ENCODE peak calls at places on chromosomes 5 and 9, in eight cellular contexts. T is PC-3, Y is neural progenitor cell, L is GM23248, S is HCT116, X is OCI-LY7, R is hepatocyte, J is SK-N-SH. U is an unnamed sample. For H4K20me1 and H3K9me3, the result is how much of the 10 kb centered on the place peaks cover.

GRCh38 chr9:124045076-124045829 is 33.7 kb downstream of the LHX2 start:
- DNase-seq in T (no peak), Y (peak), L (peak), S (no peak), X (no peak), R (peak), J (peak), U (no peak)

GRCh38 chr9:71604197-71605063 is 163.9 kb downstream of the CEMIP2 start:
- DNase-seq in T (peak), Y (peak), L (peak), S (peak), X (peak), R (peak), J (peak), U (peak)

GRCh38 chr5:68562308-68562707 is 346.8 kb downstream of the PIK3R1 start:
- DNase-seq in T (no peak), Y (peak), L (no peak), S (no peak), X (no peak), R (peak), J (peak), U (no peak)

GRCh38 chr5:127320032-127320945 is 29.7 kb downstream of the MEGF10 start:
- DNase-seq in T (no peak), Y (no peak), L (peak), S (no peak), X (peak), R (no peak), J (no peak), U (peak)

GRCh38 chr9:20220286-20220685 is 402.0 kb downstream of the MLLT3 start:
- DNase-seq in T (no peak), Y (no peak), L (no peak), S (no peak), X (no peak), R (no peak), J (no peak), U (no peak)

GRCh38 chr5:157167219-157167621 is 1.2 kb upstream of the GARIN3 start:
- DNase-seq in T (no peak), Y (peak), L (peak), S (no peak), X (no peak), R (peak), J (no peak), U (peak)

GRCh38 chr9:130660683-130661460 is 3.5 kb upstream of the PRDM12 start:
- DNase-seq in T (no peak), Y (peak), L (peak), S (no peak), X (no peak), R (no peak), J (peak), U (no peak)

GRCh38 chr9:129185991-129186390 is 7.9 kb upstream of the IER5L start:
- DNase-seq in T (peak), Y (no peak), L (peak), S (no peak), X (no peak), R (no peak), J (no peak), U (peak)

GRCh38 chr5:173454764-173455598 is 126.8 kb upstream of the STC2 start:
- DNase-seq in T (peak), Y (no peak), L (peak), S (peak), X (no peak), R (peak), J (no peak), U (no peak)

GRCh38 chr5:60343102-60343501 is 356.9 kb downstream of the DEPDC1B start:
- DNase-seq in T (no peak), Y (no peak), L (no peak), S (no peak), X (no peak), R (no peak), J (no peak), U (no peak)

GRCh38 chr5:15009420-15009819 is 137.8 kb upstream of the ANKH start:
- DNase-seq in T (peak), Y (no peak), L (peak), S (peak), X (no peak), R (peak), J (peak), U (no peak)

GRCh38 chr9:99181621-99182020 is 40.1 kb downstream of the ALG2 start:
- DNase-seq in T (no peak), Y (no peak), L (no peak), S (no peak), X (no peak), R (no peak), J (no peak), U (peak)

GRCh38 chr5:60810438-60811085 is 33.5 kb downstream of the ELOVL7 start:
- DNase-seq in T (peak), Y (no peak), L (peak), S (no peak), X (no peak), R (no peak), J (no peak), U (no peak)

GRCh38 chr9:100472725-100473261 is at the start of gene TMEFF1:
- DNase-seq in T (peak), Y (peak), L (peak), S (no peak), X (peak), R (peak), J (peak), U (peak)

DNA sequence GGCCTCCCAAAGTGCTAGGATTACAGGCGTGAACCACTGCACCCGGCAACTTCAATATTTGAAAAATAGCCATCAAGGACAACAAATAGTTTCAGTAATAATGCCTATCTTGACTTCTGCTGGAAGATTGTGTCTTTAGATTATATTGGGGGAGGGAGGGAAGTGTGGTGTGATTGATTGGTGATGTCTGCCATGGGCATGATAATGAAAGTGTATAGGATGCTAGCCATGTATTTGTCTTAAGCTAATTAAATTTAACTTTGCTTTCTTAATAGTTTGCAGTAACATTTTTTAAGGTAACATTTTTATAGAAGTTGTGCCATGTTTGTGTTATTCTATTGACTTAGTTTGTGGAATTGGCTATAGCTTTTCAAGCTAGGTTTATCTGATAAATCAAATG is 4.6 kb downstream of the JMY start:
- DNase-seq in T (no peak), Y (no peak), L (no peak), S (no peak), X (no peak), R (no peak), J (no peak), U (no peak)
- H4K20me1 ChIP-seq in T (under half), Y (half or more), L (under half), S (under half), X (under half), R (half or more), J (under half), U (under half)

DNA sequence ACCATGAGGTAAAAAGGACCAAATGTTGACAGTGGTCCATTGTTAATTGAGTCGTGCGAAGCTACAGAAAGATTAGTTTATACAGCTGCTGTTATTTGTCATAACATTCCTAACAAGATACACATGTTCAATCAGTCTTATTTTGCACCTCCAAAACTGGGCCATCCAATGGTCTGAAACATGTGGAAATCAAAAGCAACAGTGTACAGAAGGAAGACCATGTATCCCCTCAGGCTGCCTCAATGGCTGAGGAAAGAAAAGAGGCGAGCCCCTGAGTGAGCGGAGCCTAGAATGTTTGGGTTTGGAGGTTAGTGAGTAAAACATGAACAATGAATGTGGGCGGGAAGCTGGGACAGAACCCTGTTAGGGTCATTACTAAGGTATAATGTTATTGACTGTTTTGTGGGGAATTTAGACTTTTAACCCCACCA is 35.6 kb downstream of the NFIB start:
- DNase-seq in T (peak), Y (no peak), L (peak), S (no peak), X (no peak), R (no peak), J (no peak), U (no peak)
- TF ChIP-seq EZH2phosphoT487 in T (no peak), Y (no peak), L (no peak), S (no peak), X (no peak), R (no peak), J (no peak), U (no peak)

GRCh38 chr9:34591911-34592866 is 2.7 kb upstream of the CNTFR start:
- DNase-seq in T (no peak), Y (no peak), L (no peak), S (no peak), X (no peak), R (no peak), J (no peak), U (no peak)

GRCh38 chr9:34589656-34590375 is at the start of gene CNTFR:
- DNase-seq in T (no peak), Y (peak), L (peak), S (no peak), X (no peak), R (peak), J (peak), U (no peak)

GRCh38 chr9:34592895-34593601 is 3.5 kb upstream of the CNTFR start:
- DNase-seq in T (peak), Y (peak), L (peak), S (no peak), X (no peak), R (peak), J (peak), U (no peak)

GRCh38 chr9:34590376-34591090 is 1.0 kb upstream of the CNTFR start:
- DNase-seq in T (no peak), Y (peak), L (no peak), S (no peak), X (no peak), R (no peak), J (no peak), U (no peak)

GRCh38 chr9:34591091-34591910 is 1.8 kb upstream of the CNTFR start:
- DNase-seq in T (peak), Y (peak), L (peak), S (peak), X (peak), R (peak), J (peak), U (peak)
- H3K9me3 ChIP-seq in T (under half), Y (under half), L (under half), S (under half), X (under half), R (under half), J (under half), U (under half)

DNA sequence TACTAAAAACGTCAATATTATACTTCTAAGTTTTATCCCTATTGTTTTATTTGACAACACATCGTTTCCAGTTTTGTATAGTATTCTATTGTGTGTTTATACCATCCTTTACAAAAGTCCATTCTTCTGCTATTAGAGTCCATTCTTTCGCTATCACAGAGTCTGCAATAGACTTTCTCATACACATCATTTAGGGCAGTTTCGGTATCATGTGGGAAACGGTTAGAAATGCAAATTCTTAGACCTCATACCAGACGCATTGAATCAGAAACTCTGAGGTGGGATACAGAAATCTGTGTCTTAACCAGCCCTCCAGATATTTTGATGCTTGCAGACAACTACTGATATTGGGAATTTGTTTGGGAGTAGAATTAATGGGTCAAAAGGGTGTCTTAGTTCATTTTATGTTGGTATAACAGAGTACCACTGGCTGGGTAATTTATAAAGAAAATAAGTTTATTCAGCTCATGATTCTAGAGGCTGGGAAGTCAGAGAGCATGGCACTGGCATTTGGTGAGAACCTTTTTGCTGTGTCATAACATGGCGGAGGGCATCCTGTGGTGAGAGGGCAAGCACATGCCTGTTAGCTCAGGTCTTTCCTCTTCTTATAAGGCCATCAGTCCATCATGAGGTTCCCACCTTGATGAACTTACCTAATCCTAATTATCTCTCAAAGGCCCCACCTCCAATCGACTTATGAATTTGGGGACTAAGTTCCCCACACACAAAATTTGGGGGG is 21.1 kb downstream of the CARTPT start:
- DNase-seq in T (no peak), Y (no peak), L (no peak), S (no peak), X (no peak), R (no peak), J (no peak), U (peak)
- H4K20me1 ChIP-seq in T (under half), Y (under half), L (under half), S (under half), X (under half), R (under half), J (under half), U (under half)

GRCh38 chr5:65718576-65719310 is 3.2 kb downstream of the SGTB start:
- DNase-seq in T (no peak), Y (no peak), L (no peak), S (no peak), X (no peak), R (no peak), J (no peak), U (no peak)

GRCh38 chr5:65721050-65721774 is 697 bp downstream of the SGTB start:
- DNase-seq in T (peak), Y (peak), L (peak), S (no peak), X (peak), R (peak), J (peak), U (no peak)

GRCh38 chr5:65721775-65722574 is at the start of the genes NLN and SGTB:
- DNase-seq in T (peak), Y (peak), L (peak), S (peak), X (peak), R (peak), J (peak), U (peak)

GRCh38 chr5:65727491-65728156 is 5.6 kb downstream of the NLN start:
- DNase-seq in T (no peak), Y (no peak), L (no peak), S (no peak), X (no peak), R (no peak), J (no peak), U (no peak)

DNA sequence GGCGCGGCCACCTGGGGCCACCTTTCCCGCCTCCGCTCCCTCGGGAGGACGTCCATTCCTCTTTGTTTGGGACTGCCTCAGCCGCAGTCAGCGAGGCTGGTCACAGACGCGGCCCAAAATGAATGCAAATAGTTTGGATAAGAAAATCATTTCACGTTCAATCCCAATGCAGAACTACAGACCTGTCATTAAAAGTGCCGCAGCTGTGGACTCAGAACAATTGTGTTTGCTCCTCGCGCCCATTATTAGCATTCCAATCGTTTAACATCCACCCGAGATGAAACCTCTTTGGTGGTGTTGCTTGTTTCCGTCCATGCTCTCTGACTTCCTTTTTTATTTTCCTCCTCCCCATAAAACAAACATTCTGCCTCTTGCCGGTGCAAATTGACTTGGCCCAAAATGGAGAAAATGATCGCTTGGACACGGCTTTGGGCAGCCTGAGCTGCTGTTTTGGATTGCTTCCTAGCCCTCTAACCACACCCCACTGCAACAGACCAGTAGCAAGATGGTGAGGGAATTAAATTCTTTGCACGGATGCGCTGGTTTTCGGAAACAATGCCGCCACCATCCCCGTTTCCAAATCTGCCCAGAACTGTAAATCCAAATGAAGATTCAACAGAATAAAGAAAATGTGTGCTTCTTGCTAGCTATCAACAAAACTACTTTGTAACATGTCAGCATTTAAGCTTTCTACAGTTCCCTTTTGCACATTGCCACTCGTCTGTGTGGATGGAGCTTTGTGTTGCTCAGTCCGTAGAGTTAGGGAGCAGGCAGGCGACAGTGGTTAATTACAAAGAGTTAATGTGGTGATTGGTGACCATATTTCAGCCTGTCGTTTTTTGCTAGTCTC is 795 bp downstream of the NLN start:
- DNase-seq in T (peak), Y (peak), L (peak), S (peak), X (peak), R (no peak), J (peak), U (no peak)
- TF ChIP-seq EZH2phosphoT487 in T (no peak), Y (peak), L (no peak), S (no peak), X (no peak), R (no peak), J (no peak), U (no peak)